ENCODE peak calls at places on chromosome 3, in four cellular contexts. S is cardiac fibroblast, I is heart left ventricle, G is coronary artery. F is an unnamed sample.

GRCh38 chr3:58835075-58835474 is 168.5 kb upstream of the FAM3D start:
- DNase-seq in S (peak), G (no peak), I (no peak), F (no peak)

GRCh38 chr3:194205675-194206133 is 69.8 kb downstream of the HES1 start:
- DNase-seq in I (no peak), G (no peak), S (no peak), F (peak)

GRCh38 chr3:43948013-43948412 is 257.3 kb downstream of the ABHD5 start:
- DNase-seq in I (no peak), S (no peak), G (no peak), F (no peak)

GRCh38 chr3:185959609-185960517 is 22.0 kb upstream of the TRA2B start:
- DNase-seq in I (no peak), S (peak), G (no peak), F (peak)

GRCh38 chr3:151434151-151434890 is 26.5 kb downstream of the IGSF10 start:
- DNase-seq in I (no peak), G (no peak), S (peak), F (peak)

GRCh38 chr3:183222631-183223030 is 30.4 kb upstream of the B3GNT5 start:
- DNase-seq in G (no peak), S (no peak), I (no peak), F (no peak)

GRCh38 chr3:65984975-65985374 is 53.7 kb downstream of the MAGI1 start:
- DNase-seq in I (no peak), S (no peak), G (no peak), F (no peak)

GRCh38 chr3:46935168-46935858 is 41.2 kb downstream of the CCDC12 start:
- DNase-seq in G (peak), I (peak), S (peak), F (peak)

GRCh38 chr3:45123841-45124269 is 22.3 kb downstream of the CDCP1 start:
- DNase-seq in G (no peak), S (peak), I (no peak), F (peak)

GRCh38 chr3:149720918-149721317 is 31.4 kb downstream of the COMMD2 start:
- DNase-seq in S (no peak), G (no peak), I (no peak), F (no peak)

GRCh38 chr3:103218793-103219192 is 784.0 kb downstream of the ZPLD1 start:
- DNase-seq in I (no peak), S (no peak), G (no peak), F (no peak)

GRCh38 chr3:125140817-125141595 is 71.5 kb downstream of the SLC12A8 start:
- DNase-seq in I (peak), G (peak), S (no peak), F (peak)

GRCh38 chr3:18097989-18098388 is 327.1 kb downstream of the SATB1 start:
- DNase-seq in G (no peak), I (no peak), S (no peak), F (no peak)

GRCh38 chr3:18100126-18100525 is 325.0 kb downstream of the SATB1 start:
- DNase-seq in I (no peak), G (no peak), S (peak), F (no peak)

GRCh38 chr3:18097473-18097872 is 327.7 kb downstream of the SATB1 start:
- DNase-seq in I (no peak), G (no peak), S (no peak), F (no peak)

GRCh38 chr3:18099611-18100010 is 325.5 kb downstream of the SATB1 start:
- DNase-seq in S (peak), I (no peak), G (no peak), F (no peak)

DNA sequence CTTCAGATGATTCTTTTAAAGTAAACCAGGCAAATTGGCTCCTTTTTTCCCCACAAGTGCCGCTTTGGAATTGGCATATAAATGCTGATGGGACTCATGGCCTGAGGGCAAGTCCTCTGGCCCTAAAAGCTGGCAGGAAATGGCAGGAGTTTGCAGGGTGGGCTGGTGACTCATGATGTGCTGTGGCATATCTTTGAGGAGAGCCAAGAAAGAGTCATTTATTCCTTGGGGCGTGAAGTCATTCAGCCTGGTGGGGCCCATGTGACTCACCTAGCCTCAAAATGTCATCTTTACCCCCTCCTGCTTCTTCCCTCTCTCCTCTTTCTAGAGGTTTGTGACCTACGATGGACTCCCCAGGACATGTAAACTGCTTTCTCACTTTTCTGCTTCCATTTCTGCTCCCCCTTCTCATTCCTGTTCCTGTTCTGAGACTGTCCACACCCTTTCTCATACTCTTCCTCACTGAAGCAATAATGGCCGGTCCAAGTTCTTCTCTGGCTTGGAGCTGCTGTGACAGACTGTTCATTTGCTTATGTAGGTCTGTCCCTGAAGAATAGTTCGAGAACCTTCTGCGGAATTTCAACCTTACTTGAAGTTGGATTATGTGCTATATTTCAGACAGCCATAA is 326.1 kb downstream of the SATB1 start:
- DNase-seq in G (no peak), I (no peak), S (peak), F (peak)
- H3K4me3 ChIP-seq in G (no peak), I (no peak), S (no peak), F (peak)

GRCh38 chr3:177079684-177080083 is 117.6 kb downstream of the TBL1XR1 start:
- DNase-seq in S (no peak), G (no peak), I (no peak), F (no peak)
- H3K4me3 ChIP-seq in S (no peak), G (no peak), I (no peak), F (no peak)

GRCh38 chr3:133038731-133039398 is 674 bp downstream of the TMEM108 start:
- DNase-seq in I (peak), G (no peak), S (peak), F (peak)

GRCh38 chr3:133040696-133041523 is 2.7 kb downstream of the TMEM108 start:
- DNase-seq in I (peak), G (no peak), S (peak), F (peak)

GRCh38 chr3:133037440-133037839 is 751 bp upstream of the TMEM108 start:
- DNase-seq in I (no peak), S (no peak), G (no peak), F (peak)

GRCh38 chr3:133041524-133041829 is 3.3 kb downstream of the TMEM108 start:
- DNase-seq in S (no peak), I (no peak), G (no peak), F (no peak)

DNA sequence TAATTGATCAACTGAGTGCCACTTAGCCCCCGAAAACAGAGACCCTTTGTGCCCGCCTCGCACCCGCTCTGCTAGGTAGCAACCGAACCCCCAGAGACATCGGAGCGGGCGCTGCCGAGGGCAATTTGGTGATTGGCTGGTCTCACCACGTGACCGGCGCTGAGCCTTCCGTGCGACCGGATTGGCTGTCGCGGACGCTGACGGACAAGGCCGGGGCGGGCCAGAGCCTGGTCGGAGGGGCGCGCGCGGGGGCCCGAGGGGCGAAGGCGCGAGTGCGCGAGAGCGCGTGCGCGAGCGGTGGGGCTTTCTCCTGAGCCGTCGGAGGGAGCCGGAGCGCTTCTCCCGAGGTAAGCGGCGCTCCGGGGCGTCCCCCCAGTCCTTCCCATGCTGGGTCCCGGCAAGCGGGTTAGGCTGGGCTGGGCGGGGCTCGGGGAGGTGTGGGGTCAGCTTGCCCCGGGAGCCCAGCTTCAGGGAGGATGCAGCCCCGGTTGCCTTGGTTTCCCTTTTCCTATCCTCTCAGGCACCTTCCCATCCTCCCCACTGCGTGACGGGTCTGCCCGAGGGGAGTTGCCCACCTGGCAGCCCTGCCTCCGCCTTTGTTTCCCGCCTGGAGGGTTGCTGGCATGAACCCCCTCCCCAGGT is at the start of gene TMEM108:
- DNase-seq in I (peak), S (peak), G (peak), F (peak)
- H3K4me3 ChIP-seq in I (peak), S (peak), G (peak), F (peak)

GRCh38 chr3:30668051-30668609 is 61.7 kb downstream of the TGFBR2 start:
- DNase-seq in G (no peak), I (no peak), S (no peak), F (no peak)
- H3K4me3 ChIP-seq in G (no peak), I (no peak), S (no peak), F (no peak)

GRCh38 chr3:9209777-9210176 is 39.7 kb downstream of the SRGAP3 start:
- DNase-seq in I (no peak), G (no peak), S (no peak), F (no peak)
- H3K4me3 ChIP-seq in I (no peak), G (no peak), S (no peak), F (no peak)